ENCODE peak calls at places on chromosomes 11 and 22, in eight cellular contexts. X is upper lobe of left lung, P is spleen, L is HCT116, U is transverse colon, Z is endothelial cell of umbilical vein, T is sigmoid colon, F is H1. A is an unnamed sample.

GRCh38 chr11:107545101-107545514 is 20.4 kb downstream of the ALKBH8 start:
- DNase-seq in X (no peak), P (no peak), L (peak; percentile 76), U (no peak), Z (peak; percentile 90), T (no peak), F (no peak), A (no peak)

GRCh38 chr11:71305041-71305440 is 52.7 kb upstream of the SHANK2 start:
- DNase-seq in X (no peak), P (peak; percentile 12), L (no peak), U (no peak), Z (no peak), T (peak; percentile 17), F (peak; percentile 27), A (no peak)

GRCh38 chr11:116101737-116102275 is 597.6 kb upstream of the CADM1 start:
- DNase-seq in X (no peak), P (no peak), L (no peak), U (no peak), Z (no peak), T (no peak), F (no peak), A (no peak)

GRCh38 chr11:111778047-111778558 is 11.9 kb upstream of the PPP2R1B start:
- DNase-seq in X (no peak), P (no peak), L (no peak), U (no peak), Z (no peak), T (no peak), F (no peak), A (no peak)

GRCh38 chr11:13136272-13136596 is 127.1 kb downstream of the RASSF10 start:
- DNase-seq in X (no peak), P (no peak), L (no peak), U (no peak), Z (no peak), T (no peak), F (no peak), A (no peak)

GRCh38 chr11:119806064-119806915 is 77.3 kb upstream of the NECTIN1 start:
- DNase-seq in X (no peak), P (peak; percentile 41), L (no peak), U (peak; percentile 39), Z (no peak), T (no peak), F (no peak), A (no peak)

GRCh38 chr11:123979311-123979710 is 1.7 kb upstream of the OR10S1 start:
- DNase-seq in X (no peak), P (no peak), L (no peak), U (no peak), Z (no peak), T (no peak), F (no peak), A (no peak)

GRCh38 chr11:113723706-113724246 is 17.7 kb upstream of the TMPRSS5 start:
- DNase-seq in X (no peak), P (no peak), L (no peak), U (no peak), Z (no peak), T (no peak), F (no peak), A (no peak)

GRCh38 chr11:25755918-25756584 is 575.9 kb upstream of the ANO3 start:
- DNase-seq in X (no peak), P (peak; percentile 66), L (no peak), U (no peak), Z (no peak), T (peak; percentile 53), F (no peak), A (no peak)

GRCh38 chr11:69198891-69199582 is 43.3 kb downstream of the SMIM38 start:
- DNase-seq in X (no peak), P (peak; percentile 27), L (no peak), U (no peak), Z (no peak), T (no peak), F (no peak), A (no peak)

GRCh38 chr22:47597041-47597440 is 834.6 kb downstream of the TBC1D22A start:
- DNase-seq in X (no peak), P (no peak), L (no peak), U (no peak), Z (no peak), T (peak; percentile 29), F (no peak), A (no peak)

GRCh38 chr11:132981146-132981956 is 551.0 kb downstream of the OPCML start:
- DNase-seq in X (no peak), P (no peak), L (no peak), U (no peak), Z (no peak), T (no peak), F (no peak), A (no peak)

GRCh38 chr11:131624526-131624925 is 254.1 kb downstream of the NTM start:
- DNase-seq in X (no peak), P (no peak), L (no peak), U (no peak), Z (no peak), T (no peak), F (no peak), A (no peak)

GRCh38 chr11:67522338-67522737 is 908 bp downstream of the CABP2 start:
- DNase-seq in X (no peak), P (no peak), L (no peak), U (no peak), Z (no peak), T (no peak), F (no peak), A (no peak)

GRCh38 chr11:44379141-44380008 is 69.4 kb upstream of the ALX4 start:
- DNase-seq in X (no peak), P (no peak), L (no peak), U (no peak), Z (no peak), T (no peak), F (no peak), A (no peak)

GRCh38 chr11:95156133-95156731 is 66.6 kb downstream of the ENDOD1 start:
- DNase-seq in X (no peak), P (no peak), L (no peak), U (no peak), Z (no peak), T (no peak), F (no peak), A (no peak)

GRCh38 chr11:95155385-95155784 is 65.7 kb downstream of the ENDOD1 start:
- DNase-seq in X (no peak), P (no peak), L (no peak), U (no peak), Z (no peak), T (no peak), F (no peak), A (no peak)

GRCh38 chr11:95154514-95154913 is 64.9 kb downstream of the ENDOD1 start:
- DNase-seq in X (peak; percentile 37), P (no peak), L (peak; percentile 41), U (peak; percentile 62), Z (peak; percentile 36), T (no peak), F (peak; percentile 65), A (no peak)

GRCh38 chr11:95157824-95158223 is 68.2 kb downstream of the ENDOD1 start:
- DNase-seq in X (no peak), P (no peak), L (no peak), U (no peak), Z (no peak), T (no peak), F (no peak), A (no peak)

GRCh38 chr11:95156916-95157568 is 67.4 kb downstream of the ENDOD1 start:
- DNase-seq in X (no peak), P (no peak), L (no peak), U (no peak), Z (no peak), T (peak; percentile 84), F (no peak), A (no peak)
- TF ChIP-seq POLR2AphosphoS5 in X (no peak), P (no peak), L (no peak), U (no peak), Z (no peak), T (peak; percentile 34), F (no peak), A (no peak)

DNA sequence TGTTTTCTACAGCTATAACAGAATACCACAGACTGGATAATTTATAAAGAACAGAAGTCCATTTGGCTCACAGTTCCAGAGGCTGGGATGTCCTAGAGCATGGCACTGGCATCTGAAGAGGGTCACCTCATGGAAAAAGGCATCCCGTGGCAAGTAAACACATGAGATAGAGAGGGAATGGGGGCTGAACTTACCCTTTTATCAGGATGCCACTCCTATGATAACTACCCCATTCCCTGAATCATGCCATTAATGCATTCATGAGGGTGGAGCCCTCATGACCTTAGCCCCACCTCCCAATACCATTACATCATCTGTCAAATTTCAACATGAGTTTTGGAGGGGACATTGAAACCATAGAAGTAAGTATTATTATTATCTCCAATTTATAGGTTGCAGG is 65.2 kb downstream of the MTNR1B start:
- DNase-seq in X (no peak), P (no peak), L (no peak), U (no peak), Z (no peak), T (no peak), F (no peak), A (no peak)
- TF ChIP-seq POLR2A in X (no peak), P (no peak), L (no peak), U (no peak), Z (no peak), T (no peak), F (no peak), A (no peak)

DNA sequence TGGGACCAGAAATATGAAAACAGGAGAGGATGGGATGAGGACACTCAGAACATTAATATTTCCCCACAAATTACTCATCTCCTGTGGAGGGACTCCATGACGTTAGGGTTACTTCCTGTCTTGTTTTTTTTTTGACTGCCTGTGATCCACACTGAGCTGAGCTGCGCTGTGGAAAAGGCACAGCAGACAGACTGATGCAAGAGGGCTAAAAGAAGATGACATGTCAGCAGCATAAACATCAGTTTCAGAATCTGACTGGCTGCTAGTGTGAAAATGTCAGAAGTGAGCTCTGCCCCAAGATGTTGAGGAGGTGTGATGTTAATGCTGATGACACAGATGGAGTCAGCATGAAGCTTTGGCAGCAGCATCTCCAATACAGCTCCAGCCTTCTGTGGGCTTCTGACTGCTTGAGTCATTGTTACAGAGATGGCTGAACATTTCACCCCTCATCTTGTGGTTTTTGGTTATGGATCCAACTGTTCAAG is 286.8 kb downstream of the BLID start:
- DNase-seq in X (no peak), P (no peak), L (peak; percentile 21), U (no peak), Z (peak; percentile 87), T (no peak), F (no peak), A (no peak)
- TF ChIP-seq POLR2AphosphoS5 in X (peak; percentile 42), P (no peak), L (peak; percentile 12), U (no peak), Z (peak; percentile 79), T (no peak), F (no peak), A (no peak)

GRCh38 chr11:65540290-65541092 is 15.6 kb downstream of the SCYL1 start:
- DNase-seq in X (peak; percentile 95), P (peak; percentile 99), L (peak; percentile 64), U (peak; percentile 97), Z (peak; percentile 90), T (peak; percentile 95), F (peak; percentile 98), A (peak; percentile 99)

GRCh38 chr11:65541093-65542010 is 16.5 kb downstream of the SCYL1 start:
- DNase-seq in X (peak; percentile 57), P (no peak), L (no peak), U (no peak), Z (peak; percentile 24), T (peak; percentile 73), F (no peak), A (no peak)

GRCh38 chr11:65538232-65538914 is 13.5 kb downstream of the SCYL1 start:
- DNase-seq in X (no peak), P (peak; percentile 87), L (no peak), U (no peak), Z (no peak), T (peak; percentile 68), F (no peak), A (no peak)

GRCh38 chr11:65538915-65539374 is 14.1 kb downstream of the SCYL1 start:
- DNase-seq in X (no peak), P (peak; percentile 81), L (no peak), U (no peak), Z (no peak), T (no peak), F (peak; percentile 71), A (no peak)

GRCh38 chr11:65539401-65540289 is 14.8 kb downstream of the SCYL1 start:
- DNase-seq in X (peak; percentile 56), P (no peak), L (peak; percentile 62), U (peak; percentile 89), Z (no peak), T (peak; percentile 70), F (peak; percentile 89), A (peak; percentile 89)
- TF ChIP-seq POLR2A in X (peak; percentile 40), P (no peak), L (peak; percentile 58), U (peak; percentile 59), Z (no peak), T (no peak), F (no peak), A (no peak)

A was measured in GM12892.